ENCODE peak calls at places on chromosome 17, in nine cellular contexts. Z is heart left ventricle, V is HCT116, B is prostate gland, R is uterus, U is vagina, O is K562, J is IMR-90, X is body of pancreas. C is an unnamed sample.
A peak's percentile ranks its signal among the peaks of the same experiment; 100 is the strongest.

GRCh38 chr17:17540935-17541639 is 44.9 kb upstream of the RASD1 start:
- DNase-seq in Z (peak; percentile 33), R (no peak), J (no peak), B (no peak), U (no peak), O (no peak), V (no peak), X (no peak), C (no peak)

GRCh38 chr17:81165246-81166032 is at the start of gene PVALEF:
- DNase-seq in U (no peak), V (no peak), R (no peak), X (peak; percentile 44), O (no peak), Z (no peak), J (no peak), B (no peak), C (no peak)

GRCh38 chr17:30920282-30920681 is 1.5 kb upstream of the ADAP2 start:
- DNase-seq in V (no peak), Z (peak; percentile 61), R (no peak), U (no peak), O (no peak), J (peak; percentile 69), X (no peak), B (no peak), C (no peak)

GRCh38 chr17:80263253-80264047 is 2.8 kb downstream of the RNF213 start:
- DNase-seq in V (no peak), R (peak; percentile 90), Z (peak; percentile 91), U (no peak), O (peak; percentile 49), J (peak; percentile 89), B (peak; percentile 93), X (peak; percentile 79), C (peak; percentile 76)

GRCh38 chr17:80504671-80505413 is 28.4 kb upstream of the NPTX1 start:
- DNase-seq in Z (no peak), V (no peak), X (no peak), O (no peak), R (no peak), U (no peak), B (no peak), J (peak; percentile 85), C (no peak)

GRCh38 chr17:78747479-78747878 is 34.6 kb downstream of the CYTH1 start:
- DNase-seq in Z (no peak), B (no peak), J (peak; percentile 27), X (no peak), R (no peak), O (no peak), U (no peak), V (no peak), C (no peak)

GRCh38 chr17:38660097-38661026 is 14.4 kb downstream of the EPOP start:
- DNase-seq in U (no peak), X (no peak), R (peak; percentile 2), O (peak; percentile 8), B (no peak), V (no peak), Z (no peak), J (no peak), C (no peak)

GRCh38 chr17:75681289-75681688 is 14.2 kb downstream of the SAP30BP start:
- DNase-seq in J (peak; percentile 58), U (no peak), B (no peak), V (no peak), R (no peak), Z (no peak), X (no peak), O (no peak), C (no peak)

GRCh38 chr17:39677581-39678339 is 9.5 kb downstream of the PNMT start:
- DNase-seq in U (no peak), B (no peak), O (no peak), V (no peak), Z (peak; percentile 89), X (no peak), J (no peak), R (no peak), C (no peak)

GRCh38 chr17:9928601-9929341 is 23.7 kb upstream of the RCVRN start:
- DNase-seq in U (no peak), Z (no peak), R (peak; percentile 58), B (no peak), V (peak; percentile 66), O (peak; percentile 12), X (no peak), J (peak; percentile 96), C (no peak)

DNA sequence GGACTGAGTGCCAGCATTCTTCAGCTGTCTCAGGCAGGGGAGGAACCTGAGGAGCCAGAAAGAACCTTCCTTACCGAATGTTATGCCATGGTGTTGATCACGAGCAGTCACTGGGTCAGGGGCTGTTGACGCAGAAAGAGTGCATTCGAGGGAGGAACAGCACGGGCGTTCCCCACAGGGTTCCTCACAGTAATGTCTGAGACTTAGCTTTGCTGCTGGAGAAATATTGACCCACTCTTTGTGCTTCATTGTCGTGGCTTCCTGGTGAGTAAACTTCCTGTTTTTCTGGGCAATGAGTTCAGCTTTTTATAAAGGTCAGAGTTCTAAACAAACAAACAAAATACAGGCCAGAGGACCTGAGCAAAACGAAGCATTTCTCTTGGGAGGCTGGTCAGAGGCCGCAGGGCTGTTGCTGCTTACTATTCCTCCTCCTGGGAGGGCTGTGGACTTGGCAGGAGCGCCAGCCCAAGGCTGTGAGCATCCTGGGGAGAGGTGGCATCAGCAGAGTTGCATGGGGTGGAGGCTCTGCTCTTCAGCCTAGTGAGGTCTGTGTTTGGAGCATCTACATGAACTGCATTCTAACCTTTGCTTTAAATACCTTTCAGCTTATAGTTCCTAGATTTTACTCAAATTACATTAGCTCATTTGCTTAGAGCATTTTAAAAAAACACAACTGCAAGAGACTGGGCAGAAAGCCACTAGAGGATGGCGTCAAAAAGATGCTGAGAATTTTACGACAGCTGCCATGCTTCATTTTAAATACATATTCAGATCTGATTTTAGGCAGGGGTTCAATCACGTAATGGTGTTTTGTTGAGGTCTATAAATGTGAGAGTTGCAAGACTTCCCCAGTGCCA is 143.0 kb upstream of the CACNG5 start:
- DNase-seq in O (no peak), B (no peak), J (peak; percentile 64), Z (no peak), X (no peak), U (peak; percentile 58), R (no peak), V (no peak), C (peak; percentile 55)
- TF ChIP-seq POLR2A in O (no peak), B (no peak), J (no peak), Z (no peak), X (no peak), U (no peak), R (no peak), V (no peak), C (no peak)

DNA sequence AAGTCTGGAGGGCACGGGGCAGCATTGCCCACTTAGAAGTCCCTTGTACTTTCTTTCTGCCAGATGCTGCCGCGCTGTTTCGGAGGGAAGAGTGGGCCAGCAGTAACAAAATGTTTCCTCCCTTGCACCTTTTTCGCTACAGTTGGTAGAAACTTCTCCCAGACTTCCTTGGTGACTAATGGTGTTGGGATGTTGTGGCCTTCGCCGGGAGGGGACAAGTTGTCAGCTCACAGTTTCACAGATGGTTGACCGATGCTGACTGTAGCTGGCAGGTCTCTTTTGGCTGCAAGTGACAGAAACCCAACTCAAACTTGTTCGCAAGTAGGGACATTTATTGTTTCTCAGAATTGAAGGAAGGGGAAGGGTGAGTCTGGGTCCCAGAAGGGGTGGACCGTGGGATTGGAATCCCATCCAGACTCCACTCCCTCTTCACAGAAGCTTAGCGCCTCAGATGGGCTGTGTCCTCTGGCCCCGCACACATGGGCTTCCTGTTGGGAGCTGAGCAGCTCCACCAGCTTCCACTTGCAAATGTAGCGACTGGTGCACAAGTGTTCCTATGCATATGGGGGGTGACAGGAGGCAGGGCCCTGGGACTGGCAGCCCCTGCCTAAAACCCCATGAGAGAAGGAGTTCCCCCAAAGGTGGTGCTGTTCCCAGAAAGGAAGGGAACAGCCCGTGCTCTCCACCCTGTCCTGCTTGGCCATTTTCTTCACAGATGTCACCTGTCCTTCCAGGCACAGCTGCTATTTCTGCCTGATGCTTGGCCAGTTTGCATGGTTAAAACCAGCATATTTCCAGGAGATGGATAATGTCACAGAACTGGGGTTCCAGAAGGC is 30.9 kb upstream of the RPRML start:
- DNase-seq in J (no peak), X (no peak), B (no peak), Z (peak; percentile 43), U (no peak), O (no peak), V (no peak), R (no peak), C (no peak)
- TF ChIP-seq CTCF in J (no peak), X (no peak), B (no peak), Z (no peak), U (no peak), O (no peak), V (no peak), R (no peak), C (no peak)

GRCh38 chr17:74464730-74465377 is 1.6 kb upstream of the CD300A start:
- DNase-seq in Z (no peak), J (no peak), B (no peak), X (no peak), O (no peak), V (no peak), U (no peak), R (no peak), C (no peak)

GRCh38 chr17:74467221-74467951 is 952 bp downstream of the CD300A start:
- DNase-seq in B (no peak), J (no peak), U (no peak), R (no peak), O (no peak), Z (no peak), V (no peak), X (no peak), C (no peak)

GRCh38 chr17:74466785-74467158 is 338 bp downstream of the CD300A start:
- DNase-seq in R (no peak), B (no peak), O (no peak), Z (no peak), U (no peak), X (no peak), J (no peak), V (no peak), C (no peak)

GRCh38 chr17:74465378-74466110 is 890 bp upstream of the CD300A start:
- DNase-seq in O (no peak), B (no peak), R (no peak), V (no peak), Z (no peak), U (no peak), J (no peak), X (no peak), C (no peak)

DNA sequence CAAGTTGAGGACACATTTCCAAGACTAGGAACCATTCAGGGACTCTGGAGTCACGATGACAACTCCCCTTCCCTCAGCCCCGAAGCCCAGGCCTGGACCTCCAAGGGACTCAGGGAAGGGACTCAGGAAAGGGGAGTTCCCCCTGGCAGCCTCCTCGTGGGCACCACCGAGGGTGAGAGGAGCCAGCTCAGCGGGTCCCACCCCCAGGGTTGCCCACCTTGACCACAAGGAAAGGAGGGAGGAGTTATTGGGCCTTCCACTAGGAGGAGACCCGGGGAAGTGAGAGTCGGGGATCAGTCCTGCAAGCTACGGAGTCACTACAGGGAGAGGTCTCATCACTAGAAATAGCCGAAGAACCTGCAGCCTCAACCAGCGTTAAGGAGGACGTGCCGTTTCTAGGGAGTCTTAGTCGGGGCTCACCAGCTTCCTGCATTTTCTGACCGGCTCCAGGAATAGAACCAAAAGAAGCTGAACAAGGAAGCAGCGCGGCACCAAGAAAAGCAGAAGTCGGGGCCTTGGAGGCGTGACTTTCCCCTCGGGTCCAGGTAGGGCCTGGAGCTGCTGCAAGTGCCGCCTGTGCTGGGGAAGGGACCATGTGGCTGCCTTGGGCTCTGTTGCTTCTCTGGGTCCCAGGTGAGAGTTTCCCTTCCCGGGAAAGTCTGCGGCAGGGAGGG is at the start of gene CD300A:
- DNase-seq in J (no peak), X (no peak), R (no peak), Z (peak; percentile 67), U (no peak), O (no peak), B (no peak), V (no peak), C (peak; percentile 30)
- H3K27ac ChIP-seq in J (no peak within 1 kb of the TSS), X (no peak within 1 kb of the TSS), R (no peak within 1 kb of the TSS), Z (peak within 1 kb of the TSS; percentile 52), U (no peak within 1 kb of the TSS), O (no peak within 1 kb of the TSS), B (no peak within 1 kb of the TSS), V (no peak within 1 kb of the TSS), C (peak within 1 kb of the TSS; percentile 63)

GRCh38 chr17:77733576-77734296 is 224.8 kb upstream of the TNRC6C start:
- DNase-seq in B (no peak), X (no peak), O (no peak), R (no peak), U (peak; percentile 65), Z (no peak), J (no peak), V (no peak), C (no peak)
- TF ChIP-seq POLR2A in B (no peak), X (no peak), O (no peak), R (no peak), U (no peak), Z (no peak), J (no peak), V (no peak), C (no peak)

C was measured in tibial nerve.